ENCODE peak calls at places on chromosomes 5 and 9, in eight cellular contexts. One of them, this sample, is unnamed.
A peak's percentile ranks its signal among the peaks of the same experiment; 100 is the strongest.

GRCh38 chr5:107633171-107633901 is 37.4 kb downstream of the EFNA5 start:
- DNase-seq in body of pancreas: no peak
- DNase-seq in tibial nerve: no peak
- DNase-seq in transverse colon: no peak
- DNase-seq in IMR-90: peak; percentile 3
- DNase-seq in GM12878: no peak
- DNase-seq in uterus: no peak
- DNase-seq in stomach: no peak
- DNase-seq in this sample: no peak

GRCh38 chr9:126218726-126219125 is 107.9 kb upstream of the MVB12B start:
- DNase-seq in uterus: no peak
- DNase-seq in IMR-90: no peak
- DNase-seq in stomach: no peak
- DNase-seq in transverse colon: no peak
- DNase-seq in tibial nerve: no peak
- DNase-seq in body of pancreas: no peak
- DNase-seq in GM12878: no peak
- DNase-seq in this sample: no peak

GRCh38 chr5:17723876-17724275 is 89.6 kb downstream of the TAF11L14 start:
- DNase-seq in tibial nerve: no peak
- DNase-seq in IMR-90: no peak
- DNase-seq in uterus: no peak
- DNase-seq in GM12878: no peak
- DNase-seq in stomach: no peak
- DNase-seq in transverse colon: no peak
- DNase-seq in body of pancreas: no peak
- DNase-seq in this sample: no peak

GRCh38 chr9:124329996-124330714 is 72.4 kb downstream of the NEK6 start:
- DNase-seq in IMR-90: no peak
- DNase-seq in body of pancreas: no peak
- DNase-seq in uterus: no peak
- DNase-seq in transverse colon: no peak
- DNase-seq in GM12878: no peak
- DNase-seq in tibial nerve: no peak
- DNase-seq in stomach: no peak
- DNase-seq in this sample: no peak

GRCh38 chr9:69805962-69806633 is 14.5 kb upstream of the CFAP95 start:
- DNase-seq in stomach: no peak
- DNase-seq in body of pancreas: peak; percentile 43
- DNase-seq in GM12878: no peak
- DNase-seq in uterus: no peak
- DNase-seq in tibial nerve: peak; percentile 26
- DNase-seq in transverse colon: peak; percentile 26
- DNase-seq in IMR-90: no peak
- DNase-seq in this sample: no peak

GRCh38 chr9:97364769-97365490 is 47.0 kb upstream of the TDRD7 start:
- DNase-seq in tibial nerve: no peak
- DNase-seq in uterus: no peak
- DNase-seq in IMR-90: no peak
- DNase-seq in stomach: no peak
- DNase-seq in transverse colon: no peak
- DNase-seq in body of pancreas: no peak
- DNase-seq in GM12878: no peak
- DNase-seq in this sample: no peak

GRCh38 chr5:174828786-174829510 is 104.6 kb downstream of the MSX2 start:
- DNase-seq in uterus: no peak
- DNase-seq in IMR-90: no peak
- DNase-seq in tibial nerve: no peak
- DNase-seq in GM12878: no peak
- DNase-seq in transverse colon: no peak
- DNase-seq in body of pancreas: no peak
- DNase-seq in stomach: no peak
- DNase-seq in this sample: no peak

GRCh38 chr5:99600952-99601351 is 672.1 kb upstream of the CHD1 start:
- DNase-seq in transverse colon: no peak
- DNase-seq in GM12878: no peak
- DNase-seq in stomach: no peak
- DNase-seq in body of pancreas: no peak
- DNase-seq in tibial nerve: no peak
- DNase-seq in IMR-90: no peak
- DNase-seq in uterus: no peak
- DNase-seq in this sample: no peak

GRCh38 chr9:5122542-5122941 is 62.9 kb downstream of the INSL6 start:
- DNase-seq in body of pancreas: no peak
- DNase-seq in uterus: no peak
- DNase-seq in GM12878: no peak
- DNase-seq in IMR-90: no peak
- DNase-seq in stomach: no peak
- DNase-seq in transverse colon: no peak
- DNase-seq in tibial nerve: no peak
- DNase-seq in this sample: no peak

GRCh38 chr5:2157372-2157771 is 274.6 kb upstream of the IRX4 start:
- DNase-seq in GM12878: no peak
- DNase-seq in uterus: no peak
- DNase-seq in stomach: no peak
- DNase-seq in tibial nerve: no peak
- DNase-seq in body of pancreas: no peak
- DNase-seq in transverse colon: no peak
- DNase-seq in IMR-90: no peak
- DNase-seq in this sample: no peak

GRCh38 chr5:152601806-152602467 is 196.9 kb upstream of the NMUR2 start:
- DNase-seq in IMR-90: no peak
- DNase-seq in transverse colon: no peak
- DNase-seq in body of pancreas: no peak
- DNase-seq in stomach: no peak
- DNase-seq in uterus: no peak
- DNase-seq in tibial nerve: no peak
- DNase-seq in GM12878: no peak
- DNase-seq in this sample: no peak

GRCh38 chr9:95874303-95874988 is 1.0 kb upstream of the ERCC6L2 start:
- DNase-seq in GM12878: no peak
- DNase-seq in uterus: no peak
- DNase-seq in IMR-90: peak; percentile 7
- DNase-seq in tibial nerve: no peak
- DNase-seq in stomach: no peak
- DNase-seq in transverse colon: no peak
- DNase-seq in body of pancreas: no peak
- DNase-seq in this sample: no peak

GRCh38 chr9:95627802-95628201 is 111.0 kb upstream of the PTCH1 start:
- DNase-seq in IMR-90: no peak
- DNase-seq in transverse colon: no peak
- DNase-seq in uterus: no peak
- DNase-seq in GM12878: no peak
- DNase-seq in stomach: no peak
- DNase-seq in tibial nerve: no peak
- DNase-seq in body of pancreas: no peak
- DNase-seq in this sample: no peak

GRCh38 chr5:87079219-87079618 is 188.5 kb upstream of the RASA1 start:
- DNase-seq in body of pancreas: peak; percentile 12
- DNase-seq in uterus: no peak
- DNase-seq in transverse colon: no peak
- DNase-seq in IMR-90: no peak
- DNase-seq in stomach: no peak
- DNase-seq in tibial nerve: no peak
- DNase-seq in GM12878: no peak
- DNase-seq in this sample: no peak

GRCh38 chr9:69397384-69398214 is 72.6 kb downstream of the ENTREP1 start:
- DNase-seq in IMR-90: no peak
- DNase-seq in uterus: no peak
- DNase-seq in GM12878: no peak
- DNase-seq in transverse colon: no peak
- DNase-seq in stomach: no peak
- DNase-seq in tibial nerve: no peak
- DNase-seq in body of pancreas: no peak
- DNase-seq in this sample: no peak

GRCh38 chr5:390571-391491 is 52.1 kb upstream of the EXOC3 start:
- DNase-seq in IMR-90: no peak
- DNase-seq in tibial nerve: no peak
- DNase-seq in body of pancreas: peak; percentile 1
- DNase-seq in GM12878: no peak
- DNase-seq in stomach: peak; percentile 24
- DNase-seq in transverse colon: no peak
- DNase-seq in uterus: no peak
- DNase-seq in this sample: no peak

GRCh38 chr9:35690447-35691324 is 961 bp upstream of the TPM2 start:
- DNase-seq in body of pancreas: peak; percentile 71
- DNase-seq in uterus: peak; percentile 91
- DNase-seq in IMR-90: peak; percentile 75
- DNase-seq in stomach: peak; percentile 70
- DNase-seq in tibial nerve: peak; percentile 66
- DNase-seq in transverse colon: peak; percentile 79
- DNase-seq in GM12878: no peak
- DNase-seq in this sample: peak; percentile 39

GRCh38 chr9:21661626-21662025 is 140.8 kb upstream of the MTAP start:
- DNase-seq in transverse colon: no peak
- DNase-seq in body of pancreas: no peak
- DNase-seq in GM12878: no peak
- DNase-seq in uterus: no peak
- DNase-seq in tibial nerve: no peak
- DNase-seq in stomach: no peak
- DNase-seq in IMR-90: peak; percentile 57
- DNase-seq in this sample: no peak

GRCh38 chr5:14518638-14519037 is 63.0 kb upstream of the OTULINL start:
- DNase-seq in stomach: no peak
- DNase-seq in GM12878: no peak
- DNase-seq in IMR-90: no peak
- DNase-seq in body of pancreas: no peak
- DNase-seq in transverse colon: no peak
- DNase-seq in tibial nerve: no peak
- DNase-seq in uterus: no peak
- DNase-seq in this sample: no peak

GRCh38 chr9:120926397-120926928 is at the start of gene TRAF1:
- DNase-seq in IMR-90: peak; percentile 45
- DNase-seq in stomach: no peak
- DNase-seq in body of pancreas: peak; percentile 19
- DNase-seq in GM12878: no peak
- DNase-seq in tibial nerve: no peak
- DNase-seq in transverse colon: no peak
- DNase-seq in uterus: no peak
- DNase-seq in this sample: no peak

DNA sequence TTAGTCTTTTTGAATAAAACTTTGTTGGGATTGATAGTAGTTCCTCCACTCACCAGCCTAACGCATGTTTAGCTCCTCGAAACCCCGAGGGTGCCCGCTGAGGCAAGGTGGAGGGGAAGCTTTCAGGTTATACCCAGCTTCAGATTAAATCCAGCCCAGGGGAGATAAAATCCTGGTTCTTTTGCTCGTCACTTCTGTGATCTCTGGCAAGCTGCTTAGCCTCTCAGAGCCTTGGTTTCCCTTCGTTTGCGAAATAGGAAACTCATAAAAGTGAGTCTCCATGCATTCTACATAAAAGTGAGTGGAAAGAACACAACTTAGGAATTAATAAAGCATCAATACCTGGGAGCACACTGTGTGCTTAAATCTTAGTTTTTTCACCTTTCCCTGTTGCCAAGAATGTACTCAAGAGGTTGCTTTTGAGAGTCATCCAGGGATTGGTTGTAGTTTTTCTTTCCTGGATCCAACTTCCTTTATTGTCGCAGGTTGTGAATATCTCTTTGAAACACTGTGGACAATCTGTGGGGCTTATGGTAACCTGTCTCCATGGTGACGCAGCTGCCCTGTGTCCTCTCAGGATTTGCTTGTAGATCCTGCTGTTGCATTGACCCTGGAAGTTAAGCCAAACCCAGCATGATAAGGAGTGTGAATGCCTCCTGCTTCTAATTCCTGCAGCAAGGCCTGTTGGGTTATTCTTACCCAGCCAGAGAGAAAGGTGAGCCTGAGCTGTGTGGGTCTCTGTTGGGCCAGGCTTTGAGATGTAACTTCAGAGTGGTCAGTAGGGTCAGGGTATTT is 2.0 kb downstream of the GALNT12 start:
- DNase-seq in uterus: no peak
- DNase-seq in GM12878: no peak
- DNase-seq in body of pancreas: peak; percentile 84
- DNase-seq in tibial nerve: no peak
- DNase-seq in IMR-90: no peak
- DNase-seq in stomach: no peak
- DNase-seq in transverse colon: peak; percentile 39
- DNase-seq in this sample: no peak
- TF ChIP-seq POLR2A in uterus: no peak
- TF ChIP-seq POLR2A in GM12878: no peak
- TF ChIP-seq POLR2A in body of pancreas: no peak
- TF ChIP-seq POLR2A in tibial nerve: no peak
- TF ChIP-seq POLR2A in IMR-90: no peak
- TF ChIP-seq POLR2A in stomach: no peak
- TF ChIP-seq POLR2A in transverse colon: no peak
- TF ChIP-seq POLR2A in this sample: no peak

GRCh38 chr5:57576317-57576716 is 93.7 kb upstream of the ACTBL2 start:
- DNase-seq in tibial nerve: no peak
- DNase-seq in transverse colon: no peak
- DNase-seq in GM12878: no peak
- DNase-seq in stomach: no peak
- DNase-seq in IMR-90: no peak
- DNase-seq in uterus: no peak
- DNase-seq in body of pancreas: no peak
- DNase-seq in this sample: no peak
- TF ChIP-seq POLR2A in tibial nerve: no peak
- TF ChIP-seq POLR2A in transverse colon: no peak
- TF ChIP-seq POLR2A in GM12878: no peak
- TF ChIP-seq POLR2A in stomach: no peak
- TF ChIP-seq POLR2A in IMR-90: no peak
- TF ChIP-seq POLR2A in uterus: no peak
- TF ChIP-seq POLR2A in body of pancreas: no peak
- TF ChIP-seq POLR2A in this sample: no peak

GRCh38 chr9:136799854-136800657 is 3.9 kb downstream of the CCDC183 start:
- DNase-seq in tibial nerve: peak; percentile 37
- DNase-seq in stomach: peak; percentile 96
- DNase-seq in transverse colon: peak; percentile 97
- DNase-seq in body of pancreas: peak; percentile 95
- DNase-seq in GM12878: no peak
- DNase-seq in IMR-90: peak; percentile 24
- DNase-seq in uterus: peak; percentile 57
- DNase-seq in this sample: peak; percentile 87
- TF ChIP-seq POLR2A in tibial nerve: no peak
- TF ChIP-seq POLR2A in stomach: no peak
- TF ChIP-seq POLR2A in transverse colon: peak; percentile 72
- TF ChIP-seq POLR2A in body of pancreas: peak; percentile 38
- TF ChIP-seq POLR2A in GM12878: peak; percentile 68
- TF ChIP-seq POLR2A in IMR-90: no peak
- TF ChIP-seq POLR2A in uterus: no peak
- TF ChIP-seq POLR2A in this sample: no peak

DNA sequence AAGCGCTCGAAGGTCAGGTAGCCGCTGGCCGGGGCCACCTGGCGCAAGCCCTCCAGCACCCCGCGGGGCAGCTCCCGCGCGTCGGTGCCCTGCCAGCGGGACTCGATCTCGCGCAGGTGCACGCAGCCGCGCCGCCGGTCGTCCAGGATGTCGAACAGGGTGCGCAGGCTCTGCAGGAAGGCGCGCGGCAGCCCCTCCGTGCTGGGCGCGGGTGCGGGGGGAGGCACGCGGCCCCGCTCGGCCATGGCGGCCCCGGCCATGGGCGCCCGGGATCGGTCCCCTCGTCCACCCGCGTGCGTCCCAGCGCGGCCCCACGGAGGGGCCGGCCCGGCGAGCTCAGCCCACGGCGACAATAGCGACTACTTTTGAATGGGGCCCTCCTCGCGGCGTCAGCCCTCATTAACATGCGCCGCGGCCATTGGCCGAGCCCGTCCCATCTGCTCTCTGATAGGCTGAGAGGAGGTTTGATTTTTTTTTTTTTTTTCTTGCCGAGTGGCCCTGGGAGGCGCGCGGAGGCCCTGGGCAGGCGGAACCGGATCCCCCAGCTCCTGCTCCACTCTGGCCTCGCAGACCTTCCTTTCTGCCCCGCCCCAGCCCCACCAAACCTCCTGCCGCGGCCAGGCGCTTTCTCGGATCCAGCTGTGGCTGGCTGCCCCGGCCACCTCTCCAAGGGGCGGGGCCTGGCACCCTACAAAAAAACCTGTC is at the start of gene SAPCD2:
- DNase-seq in IMR-90: peak; percentile 79
- DNase-seq in GM12878: no peak
- DNase-seq in body of pancreas: peak; percentile 92
- DNase-seq in stomach: peak; percentile 93
- DNase-seq in transverse colon: peak; percentile 90
- DNase-seq in tibial nerve: peak; percentile 66
- DNase-seq in uterus: peak; percentile 66
- DNase-seq in this sample: peak; percentile 92
- TF ChIP-seq POLR2A in IMR-90: no peak
- TF ChIP-seq POLR2A in GM12878: peak; percentile 69
- TF ChIP-seq POLR2A in body of pancreas: no peak
- TF ChIP-seq POLR2A in stomach: no peak
- TF ChIP-seq POLR2A in transverse colon: no peak
- TF ChIP-seq POLR2A in tibial nerve: peak; percentile 27
- TF ChIP-seq POLR2A in uterus: no peak
- TF ChIP-seq POLR2A in this sample: peak; percentile 52